ENCODE peak calls at places on chromosomes 2 and 18, in ten cellular contexts. T is lower lobe of right lung; Y is IMR-90; N is CD4-positive, CD25-positive, alpha-beta regulatory T cell; R is fibroblast of mammary gland; M is psoas muscle; L is CD8-positive, alpha-beta memory T cell; B is A549; K is brain microvascular endothelial cell; W is astrocyte of the cerebellum. S is an unnamed sample.

GRCh38 chr2:32864337-32864736 is 82.4 kb upstream of the LTBP1 start:
- DNase-seq in T (no peak), Y (peak; percentile 72), N (no peak), R (peak; percentile 71), M (no peak), L (no peak), B (peak; percentile 21), K (peak; percentile 43), W (peak; percentile 42), S (peak; percentile 59)

GRCh38 chr18:65093341-65093740 is 657.5 kb upstream of the CDH7 start:
- DNase-seq in T (no peak), Y (no peak), N (no peak), R (no peak), M (no peak), L (no peak), B (no peak), K (no peak), W (no peak), S (no peak)

GRCh38 chr18:77015176-77015575 is 117.4 kb downstream of the MBP start:
- DNase-seq in T (no peak), Y (no peak), N (no peak), R (peak; percentile 6), M (no peak), L (no peak), B (no peak), K (no peak), W (no peak), S (no peak)

GRCh38 chr18:28960146-28960545 is 783.2 kb upstream of the CDH2 start:
- DNase-seq in T (no peak), Y (peak; percentile 60), N (no peak), R (peak; percentile 60), M (no peak), L (no peak), B (no peak), K (no peak), W (peak; percentile 5), S (peak; percentile 5)

GRCh38 chr2:240564571-240565266 is 3.6 kb upstream of the RNPEPL1 start:
- DNase-seq in T (no peak), Y (peak; percentile 88), N (no peak), R (no peak), M (no peak), L (no peak), B (peak; percentile 70), K (no peak), W (no peak), S (no peak)

GRCh38 chr2:4408311-4408710 is 704.9 kb downstream of the DCDC2C start:
- DNase-seq in T (no peak), Y (no peak), N (no peak), R (no peak), M (no peak), L (no peak), B (no peak), K (no peak), W (no peak), S (no peak)

GRCh38 chr2:218230882-218231281 is 13.9 kb downstream of the ARPC2 start:
- DNase-seq in T (no peak), Y (peak; percentile 42), N (no peak), R (peak; percentile 49), M (no peak), L (peak; percentile 12), B (peak; percentile 66), K (peak; percentile 64), W (no peak), S (no peak)

GRCh38 chr18:56377161-56377560 is 261.2 kb downstream of the TXNL1 start:
- DNase-seq in T (no peak), Y (no peak), N (no peak), R (peak; percentile 25), M (no peak), L (no peak), B (no peak), K (no peak), W (no peak), S (no peak)

DNA sequence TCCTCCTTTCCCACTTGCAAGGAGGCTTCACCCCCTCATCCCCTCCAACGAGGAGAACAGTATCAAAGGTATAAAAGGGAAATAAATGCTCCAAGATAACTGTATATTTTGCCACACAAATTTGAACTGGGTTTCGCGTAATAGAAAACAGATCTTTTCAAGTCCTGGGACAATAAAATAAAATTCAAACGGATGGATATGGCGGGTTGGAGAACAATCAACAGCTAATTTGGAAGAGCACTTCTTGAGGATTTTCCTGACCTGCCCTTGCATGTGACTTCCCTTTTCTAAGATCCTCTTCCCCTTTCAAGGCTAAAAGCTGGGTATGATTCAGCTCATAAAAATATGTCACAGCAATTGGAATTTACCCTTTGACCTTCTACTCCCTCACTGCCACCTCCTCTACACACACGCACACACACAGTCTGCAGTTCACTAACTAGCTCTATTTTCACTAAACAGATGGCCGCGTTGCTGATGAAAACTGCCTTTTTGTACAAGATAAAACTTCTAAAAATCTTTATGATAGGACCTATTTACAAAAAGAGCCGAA is 386.9 kb downstream of the FIGN start:
- DNase-seq in T (no peak), Y (peak; percentile 80), N (no peak), R (peak; percentile 74), M (no peak), L (no peak), B (peak; percentile 91), K (peak; percentile 76), W (no peak), S (peak; percentile 39)
- H3K4me3 ChIP-seq in T (peak overlapping the region; percentile 43), Y (no peak overlapping the region), N (no peak overlapping the region), R (no peak overlapping the region), M (peak overlapping the region; percentile 61), L (no peak overlapping the region), B (peak overlapping the region; percentile 44), K (peak overlapping the region; percentile 42), W (peak overlapping the region; percentile 22), S (peak overlapping the region; percentile 31)

GRCh38 chr2:64732153-64732552 is 78.4 kb upstream of the SERTAD2 start:
- DNase-seq in T (no peak), Y (no peak), N (no peak), R (no peak), M (no peak), L (no peak), B (no peak), K (no peak), W (no peak), S (no peak)

GRCh38 chr2:64727843-64728463 is 74.2 kb upstream of the SERTAD2 start:
- DNase-seq in T (no peak), Y (no peak), N (no peak), R (no peak), M (no peak), L (no peak), B (no peak), K (no peak), W (no peak), S (no peak)

GRCh38 chr2:64731306-64731654 is 77.6 kb upstream of the SERTAD2 start:
- DNase-seq in T (no peak), Y (no peak), N (no peak), R (no peak), M (no peak), L (no peak), B (no peak), K (no peak), W (no peak), S (no peak)

GRCh38 chr2:64731746-64732145 is 78.0 kb upstream of the SERTAD2 start:
- DNase-seq in T (no peak), Y (no peak), N (no peak), R (no peak), M (no peak), L (no peak), B (no peak), K (no peak), W (no peak), S (no peak)

DNA sequence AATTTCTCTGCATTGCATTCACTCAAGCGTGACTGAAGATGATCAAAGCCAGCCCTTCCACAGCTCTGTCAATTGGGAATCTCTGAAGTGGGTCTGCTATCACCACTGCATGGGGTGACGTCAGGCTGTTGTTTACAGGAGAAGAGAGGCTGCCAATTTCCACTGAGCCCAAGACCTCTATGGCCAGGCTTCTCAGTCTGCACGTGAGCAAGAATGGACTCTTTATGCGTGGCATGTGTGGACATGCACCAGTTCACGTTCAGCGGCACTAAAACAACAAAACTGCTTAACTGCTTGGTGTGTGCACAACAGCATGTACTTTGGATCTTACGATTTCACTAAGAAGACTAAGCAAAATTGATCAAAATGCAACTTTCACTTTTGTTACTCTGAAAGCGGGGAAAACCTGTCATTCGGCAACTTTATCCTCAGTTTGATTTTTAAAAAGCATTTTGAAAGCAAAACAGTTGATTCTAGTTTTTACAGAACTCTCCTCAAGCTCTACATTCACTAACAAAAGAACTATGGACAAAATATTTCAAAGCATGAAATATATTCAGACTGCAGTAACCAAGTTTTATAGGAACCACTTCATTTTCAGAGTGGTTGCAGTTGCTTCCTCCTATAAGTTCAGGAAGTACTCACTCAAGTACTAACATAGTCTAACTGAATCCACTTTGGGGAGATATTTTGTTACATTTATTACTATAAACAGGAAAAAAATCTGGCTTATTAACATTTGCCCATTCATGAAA is 77.0 kb upstream of the SERTAD2 start:
- DNase-seq in T (peak; percentile 51), Y (peak; percentile 90), N (peak; percentile 11), R (peak; percentile 92), M (peak; percentile 30), L (peak; percentile 6), B (no peak), K (peak; percentile 38), W (peak; percentile 52), S (no peak)
- H3K4me3 ChIP-seq in T (peak overlapping the region; percentile 47), Y (peak overlapping the region; percentile 42), N (peak overlapping the region; percentile 87), R (peak overlapping the region; percentile 38), M (peak overlapping the region; percentile 57), L (peak overlapping the region; percentile 70), B (no peak overlapping the region), K (peak overlapping the region; percentile 39), W (peak overlapping the region; percentile 30), S (peak overlapping the region; percentile 32)

DNA sequence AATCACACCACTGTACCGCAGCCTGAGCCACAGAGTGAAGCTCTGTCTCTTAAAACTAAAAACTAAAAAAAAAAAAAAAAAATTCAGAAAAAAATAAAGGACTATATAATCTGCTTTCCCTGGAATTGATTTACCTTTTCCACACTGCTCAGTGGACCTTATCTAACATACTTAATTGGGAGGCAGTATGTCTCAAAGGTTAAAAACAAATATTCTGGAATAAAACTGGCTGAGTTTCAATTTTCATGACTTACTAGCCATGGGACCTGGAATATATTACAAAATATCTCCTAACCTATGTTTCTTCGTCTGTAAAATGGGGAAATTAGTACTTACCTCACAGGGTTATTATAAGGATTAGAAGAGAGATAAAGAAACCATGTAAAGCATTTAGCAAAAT is 11.8 kb downstream of the NCKAP1 start:
- DNase-seq in T (no peak), Y (no peak), N (no peak), R (no peak), M (no peak), L (no peak), B (no peak), K (no peak), W (no peak), S (no peak)
- H3K4me3 ChIP-seq in T (no peak overlapping the region), Y (no peak overlapping the region), N (no peak overlapping the region), R (no peak overlapping the region), M (no peak overlapping the region), L (no peak overlapping the region), B (no peak overlapping the region), K (no peak overlapping the region), W (no peak overlapping the region), S (no peak overlapping the region)

GRCh38 chr2:107411267-107411666 is 415.4 kb upstream of the RGPD4 start:
- DNase-seq in T (no peak), Y (no peak), N (no peak), R (no peak), M (no peak), L (no peak), B (no peak), K (no peak), W (no peak), S (no peak)

GRCh38 chr2:107414376-107414775 is 412.3 kb upstream of the RGPD4 start:
- DNase-seq in T (no peak), Y (no peak), N (no peak), R (peak; percentile 44), M (no peak), L (no peak), B (no peak), K (peak; percentile 7), W (no peak), S (no peak)

GRCh38 chr2:107407974-107408373 is 418.7 kb upstream of the RGPD4 start:
- DNase-seq in T (no peak), Y (no peak), N (no peak), R (no peak), M (no peak), L (no peak), B (no peak), K (no peak), W (no peak), S (no peak)

GRCh38 chr2:107412209-107412904 is 414.3 kb upstream of the RGPD4 start:
- DNase-seq in T (no peak), Y (no peak), N (no peak), R (peak; percentile 86), M (peak; percentile 14), L (no peak), B (no peak), K (peak; percentile 85), W (no peak), S (peak; percentile 78)

GRCh38 chr2:107412981-107413380 is 413.7 kb upstream of the RGPD4 start:
- DNase-seq in T (no peak), Y (no peak), N (no peak), R (peak; percentile 82), M (no peak), L (no peak), B (no peak), K (peak; percentile 48), W (no peak), S (peak; percentile 31)
- H3K4me3 ChIP-seq in T (no peak overlapping the region), Y (no peak overlapping the region), N (no peak overlapping the region), R (no peak overlapping the region), M (no peak overlapping the region), L (no peak overlapping the region), B (no peak overlapping the region), K (no peak overlapping the region), W (no peak overlapping the region), S (no peak overlapping the region)